ENCODE peak calls at places on chromosomes 12 and 14, in nine cellular contexts. D, X, Z, G, U, W, F, H and Y are unnamed samples.
A peak's percentile ranks its signal among the peaks of the same experiment; 100 is the strongest.

GRCh38 chr12:124764870-124765570 is 98.6 kb downstream of the SCARB1 start:
- DNase-seq in X (no peak), W (peak; percentile 98), Z (peak; percentile 43), H (peak; percentile 78), G (peak; percentile 95), F (peak; percentile 98), U (peak; percentile 99), D (no peak), Y (peak; percentile 84)

GRCh38 chr12:116969615-116970575 is 59.1 kb downstream of the FBXW8 start:
- DNase-seq in Z (peak; percentile 20), H (no peak), F (peak; percentile 73), G (no peak), U (no peak), D (no peak), X (no peak), W (peak; percentile 68), Y (no peak)

GRCh38 chr12:127381043-127381668 is 885.8 kb upstream of the TMEM132C start:
- DNase-seq in D (no peak), G (peak; percentile 35), Z (peak; percentile 75), U (no peak), W (peak; percentile 4), H (no peak), X (peak; percentile 30), F (peak; percentile 34), Y (no peak)

GRCh38 chr12:116620085-116620734 is 61.0 kb downstream of the MAP1LC3B2 start:
- DNase-seq in W (no peak), G (no peak), Z (no peak), H (no peak), U (no peak), F (no peak), X (no peak), D (no peak), Y (no peak)

GRCh38 chr12:116630762-116631161 is 71.6 kb downstream of the MAP1LC3B2 start:
- DNase-seq in U (no peak), W (no peak), D (no peak), X (no peak), F (no peak), G (no peak), H (no peak), Z (peak; percentile 30), Y (no peak)

GRCh38 chr14:64496764-64497163 is 6.9 kb downstream of the ZBTB25 start:
- DNase-seq in W (no peak), X (no peak), G (no peak), U (no peak), F (no peak), D (no peak), H (no peak), Z (no peak), Y (no peak)

GRCh38 chr12:101670007-101670671 is 27.3 kb upstream of the CHPT1 start:
- DNase-seq in W (peak; percentile 10), F (peak; percentile 27), G (peak; percentile 85), Z (peak; percentile 19), X (peak; percentile 44), H (peak; percentile 41), D (no peak), U (peak; percentile 23), Y (peak; percentile 20)

GRCh38 chr12:108650083-108650482 is 16.4 kb upstream of the SELPLG start:
- DNase-seq in X (no peak), F (no peak), H (no peak), Z (no peak), D (no peak), W (no peak), G (no peak), U (no peak), Y (no peak)

GRCh38 chr12:124217508-124217981 is 77.3 kb upstream of the RFLNA start:
- DNase-seq in D (no peak), W (peak; percentile 32), Z (peak; percentile 50), G (peak; percentile 12), U (no peak), F (peak; percentile 37), X (no peak), H (no peak), Y (no peak)

GRCh38 chr14:80211143-80212024 is at the start of gene DIO2:
- DNase-seq in G (peak; percentile 23), F (peak; percentile 79), W (peak; percentile 71), X (no peak), H (peak; percentile 16), Z (no peak), D (no peak), U (no peak), Y (peak; percentile 14)
- H3K4me3 ChIP-seq in G (peak within 1 kb of the TSS; percentile 57), F (peak within 1 kb of the TSS; percentile 33), W (peak within 1 kb of the TSS; percentile 53), X (peak within 1 kb of the TSS; percentile 46), H (no peak within 1 kb of the TSS), Z (no peak within 1 kb of the TSS), D (peak within 1 kb of the TSS; percentile 31), U (peak within 1 kb of the TSS; percentile 33), Y (peak within 1 kb of the TSS; percentile 51)

GRCh38 chr14:35201066-35201465 is 78.7 kb downstream of the PRORP start:
- DNase-seq in U (no peak), W (no peak), X (no peak), F (no peak), H (no peak), D (no peak), G (no peak), Z (no peak), Y (no peak)

GRCh38 chr14:35211067-35211466 is 81.1 kb upstream of the PSMA6 start:
- DNase-seq in F (no peak), W (no peak), U (no peak), H (no peak), X (no peak), G (no peak), D (no peak), Z (no peak), Y (no peak)

GRCh38 chr14:35202195-35202594 is 79.8 kb downstream of the PRORP start:
- DNase-seq in G (no peak), X (no peak), U (no peak), Z (no peak), H (no peak), D (no peak), W (no peak), F (no peak), Y (no peak)

DNA sequence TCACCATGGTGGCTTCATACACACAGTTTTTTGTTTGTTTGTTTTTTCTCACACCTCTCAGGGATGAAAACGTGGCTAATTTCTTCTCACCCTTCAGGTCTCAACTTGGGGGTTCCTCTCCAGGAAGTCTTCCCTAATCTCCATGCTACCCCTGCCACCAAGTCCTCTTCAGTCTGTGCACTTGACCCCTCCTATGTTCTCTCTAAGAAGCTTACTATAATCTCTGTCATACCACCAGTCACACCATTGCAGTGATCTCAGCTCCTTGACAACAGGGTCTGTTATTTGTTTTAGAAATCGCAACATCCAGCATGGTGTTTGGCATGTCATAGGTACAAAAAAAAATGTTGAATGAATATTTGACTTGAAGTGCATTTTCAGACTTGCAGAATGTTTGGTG is 83.4 kb downstream of the PRORP start:
- DNase-seq in W (no peak), F (no peak), Z (peak; percentile 24), X (no peak), U (no peak), D (no peak), G (no peak), H (no peak), Y (no peak)
- TF ChIP-seq CTCF in W (no peak), F (no peak), Z (no peak), X (no peak), U (no peak), D (no peak), G (no peak), H (no peak), Y (no peak)

GRCh38 chr12:57089259-57090245 is 638 bp downstream of the NAB2 start:
- DNase-seq in F (peak; percentile 57), H (peak; percentile 73), U (no peak), W (peak; percentile 36), G (peak; percentile 63), D (no peak), X (no peak), Z (peak; percentile 75), Y (no peak)

GRCh38 chr12:57088442-57089258 is at the start of gene NAB2:
- DNase-seq in F (peak; percentile 94), G (peak; percentile 99), Z (peak; percentile 97), H (peak; percentile 95), U (peak; percentile 82), W (peak; percentile 92), X (peak; percentile 89), D (peak; percentile 79), Y (peak; percentile 99)

GRCh38 chr12:57091633-57092528 is 3.0 kb downstream of the NAB2 start:
- DNase-seq in X (no peak), H (no peak), Z (no peak), U (no peak), F (no peak), G (no peak), W (no peak), D (no peak), Y (no peak)

GRCh38 chr12:57090924-57091632 is 2.2 kb downstream of the NAB2 start:
- DNase-seq in G (no peak), X (no peak), Z (no peak), W (no peak), H (no peak), U (no peak), D (no peak), F (peak; percentile 22), Y (no peak)

DNA sequence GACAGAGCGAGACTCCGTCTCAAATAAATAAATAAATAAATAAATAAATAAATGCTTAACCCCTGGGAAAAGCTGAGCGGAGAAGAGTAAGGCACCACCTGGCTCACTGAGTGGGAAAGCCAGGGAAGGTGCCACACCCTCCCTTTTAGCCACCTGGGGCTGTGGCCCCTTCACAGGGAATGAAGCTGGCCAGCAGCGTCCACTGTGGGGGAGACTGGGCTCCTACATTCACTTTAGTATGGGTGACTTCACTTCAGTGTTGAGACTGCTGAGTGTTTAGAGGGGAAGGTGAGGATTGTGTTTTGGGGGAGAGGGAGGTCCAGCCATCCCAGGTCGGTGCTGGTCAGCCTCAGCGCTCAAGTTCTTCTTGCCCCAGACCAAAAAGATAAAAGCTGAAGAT is 1.5 kb downstream of the NAB2 start:
- DNase-seq in G (no peak), D (no peak), X (no peak), Z (no peak), W (no peak), F (no peak), H (no peak), U (no peak), Y (no peak)
- H3K4me3 ChIP-seq in G (peak overlapping the region; percentile 93), D (peak overlapping the region; percentile 86), X (peak overlapping the region; percentile 58), Z (peak overlapping the region; percentile 68), W (peak overlapping the region; percentile 93), F (peak overlapping the region; percentile 73), H (peak overlapping the region; percentile 77), U (peak overlapping the region; percentile 91), Y (peak overlapping the region; percentile 89)

GRCh38 chr14:101788016-101788695 is 26.6 kb downstream of the PPP2R5C start:
- DNase-seq in F (no peak), H (no peak), G (no peak), X (no peak), W (no peak), U (no peak), D (no peak), Z (no peak), Y (no peak)

GRCh38 chr14:101791919-101792572 is 30.5 kb downstream of the PPP2R5C start:
- DNase-seq in U (peak; percentile 12), W (peak; percentile 53), G (peak; percentile 84), H (no peak), Z (no peak), D (no peak), F (peak; percentile 61), X (no peak), Y (peak; percentile 67)

GRCh38 chr14:101784631-101785030 is 23.1 kb downstream of the PPP2R5C start:
- DNase-seq in D (no peak), U (no peak), Z (no peak), W (no peak), H (no peak), F (no peak), G (no peak), X (no peak), Y (no peak)

GRCh38 chr14:101790232-101790631 is 28.7 kb downstream of the PPP2R5C start:
- DNase-seq in W (no peak), U (no peak), H (no peak), F (no peak), Z (no peak), D (no peak), G (no peak), X (no peak), Y (no peak)

GRCh38 chr14:101789222-101789621 is 27.7 kb downstream of the PPP2R5C start:
- DNase-seq in D (no peak), Z (no peak), U (no peak), W (no peak), X (no peak), F (no peak), H (no peak), G (no peak), Y (no peak)
- TF ChIP-seq CTCF in D (no peak), Z (no peak), U (no peak), W (no peak), X (no peak), F (no peak), H (no peak), G (no peak), Y (no peak)